ENCODE peak calls at places on chromosome 2, in four cellular contexts. T is lung microvascular endothelial cell; A is NCI-H1092; J is activated T-helper 2 cell treated with anti-CD3 and anti-CD28 coated beads, Interferon-gamma antibody, Interleukin-2, Interleukin-4, amounts not matched to agents 10 μg/mL and 5 μg/mL and 100 μg/mL, durations not matched to agents 14 hours and 24 hours and 36 hours. I is an unnamed sample.
A peak's percentile ranks its signal among the peaks of the same experiment; 100 is the strongest.

GRCh38 chr2:65128297-65129190 is 1.4 kb downstream of the RAB1A start:
- DNase-seq in T (peak; percentile 8), J (no peak), A (no peak), I (no peak)

GRCh38 chr2:169069341-169069740 is at the start of gene DHRS9:
- DNase-seq in T (peak; percentile 78), J (no peak), A (no peak), I (no peak)

GRCh38 chr2:211836409-211836808 is 702.2 kb downstream of the ERBB4 start:
- DNase-seq in J (no peak), A (peak; percentile 4), T (no peak), I (peak; percentile 84)

GRCh38 chr2:61662990-61663389 is 124.8 kb upstream of the XPO1 start:
- DNase-seq in J (no peak), A (no peak), T (no peak), I (no peak)

GRCh38 chr2:57330447-57330846 is 716.2 kb upstream of the VRK2 start:
- DNase-seq in J (no peak), A (no peak), T (peak; percentile 4), I (no peak)

GRCh38 chr2:238462782-238463396 is 36.2 kb downstream of the ASB1 start:
- DNase-seq in J (no peak), T (peak; percentile 65), A (no peak), I (peak; percentile 17)

GRCh38 chr2:55649211-55649610 is 31.8 kb upstream of the PPP4R3B start:
- DNase-seq in A (no peak), J (no peak), T (no peak), I (no peak)

GRCh38 chr2:42214669-42215068 is 45.5 kb downstream of the EML4 start:
- DNase-seq in J (no peak), T (no peak), A (no peak), I (no peak)